ENCODE peak calls at places on chromosomes 13 and 19, in seven cellular contexts. V is cardiac fibroblast, L is transverse colon, Y is cardiac muscle cell, H is A549, I is lung, F is mucosa of descending colon. G is an unnamed sample.

GRCh38 chr19:24033962-24034342 is 53.0 kb upstream of the ZNF254 start:
- DNase-seq in V (peak), L (peak), Y (peak), H (peak), I (peak), F (peak), G (peak)

GRCh38 chr19:49019242-49019932 is 2.5 kb upstream of the LHB start:
- DNase-seq in V (peak), L (peak), Y (peak), H (peak), I (peak), F (peak), G (peak)

GRCh38 chr13:44903596-44903995 is 85.7 kb downstream of the NUFIP1 start:
- DNase-seq in V (peak), L (peak), Y (peak), H (no peak), I (peak), F (peak), G (peak)

GRCh38 chr19:48348039-48348438 is 15.7 kb downstream of the TMEM143 start:
- DNase-seq in V (peak), L (no peak), Y (peak), H (no peak), I (no peak), F (no peak), G (peak)

GRCh38 chr13:75993823-75994222 is 357.7 kb downstream of the LMO7 start:
- DNase-seq in V (no peak), L (no peak), Y (no peak), H (peak), I (no peak), F (no peak), G (peak)

GRCh38 chr13:68023838-68024581 is 793.9 kb upstream of the PCDH9 start:
- DNase-seq in V (no peak), L (peak), Y (no peak), H (no peak), I (no peak), F (peak), G (no peak)

GRCh38 chr19:40908981-40909380 is 26.9 kb upstream of the CYP2A7 start:
- DNase-seq in V (no peak), L (no peak), Y (no peak), H (no peak), I (no peak), F (no peak), G (no peak)

GRCh38 chr19:34837262-34837661 is 64.2 kb upstream of the ZNF599 start:
- DNase-seq in V (peak), L (peak), Y (peak), H (no peak), I (no peak), F (peak), G (no peak)

GRCh38 chr13:37492741-37493514 is 105.6 kb downstream of the POSTN start:
- DNase-seq in V (peak), L (no peak), Y (peak), H (no peak), I (no peak), F (no peak), G (peak)

GRCh38 chr19:13459351-13459750 is 46.9 kb downstream of the CACNA1A start:
- DNase-seq in V (no peak), L (no peak), Y (no peak), H (no peak), I (no peak), F (no peak), G (no peak)

GRCh38 chr13:97749174-97749573 is 204.3 kb upstream of the IPO5 start:
- DNase-seq in V (no peak), L (no peak), Y (peak), H (peak), I (no peak), F (no peak), G (peak)
- TF ChIP-seq CTCF in V (peak), L (no peak), Y (peak), H (no peak), I (no peak), F (no peak), G (peak)

GRCh38 chr19:20660473-20660872 is 898 bp downstream of the ZNF626 start:
- DNase-seq in V (no peak), L (no peak), Y (peak), H (no peak), I (no peak), F (no peak), G (no peak)
- H3K4me3 ChIP-seq in V (peak), L (peak), Y (peak), H (no peak), I (peak), F (peak), G (peak)

DNA sequence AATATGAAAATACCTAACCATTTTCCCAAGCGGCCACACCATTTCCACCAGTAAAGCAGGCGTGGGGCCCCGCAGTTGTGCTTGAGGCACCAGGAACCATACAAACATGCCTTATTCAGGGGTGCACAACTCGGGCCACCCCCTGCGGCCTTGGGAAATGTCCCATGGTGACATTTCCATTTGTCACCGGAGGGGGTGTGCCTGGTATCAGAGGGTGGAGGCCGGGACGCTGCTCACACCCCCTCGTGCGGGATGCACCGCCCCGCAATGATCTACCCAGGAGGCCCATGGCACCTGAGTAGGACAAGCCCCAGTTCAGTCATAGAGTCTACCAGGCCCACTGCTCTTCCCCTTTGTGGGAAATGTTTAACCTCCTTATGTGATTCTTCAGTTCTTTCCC is 218.8 kb downstream of the TEX29 start:
- DNase-seq in V (no peak), L (no peak), Y (no peak), H (no peak), I (no peak), F (no peak), G (no peak)
- TF ChIP-seq CTCF in V (no peak), L (no peak), Y (no peak), H (no peak), I (no peak), F (no peak), G (no peak)

GRCh38 chr19:16370671-16371391 is 46.2 kb downstream of the KLF2 start:
- DNase-seq in V (no peak), L (no peak), Y (no peak), H (no peak), I (no peak), F (no peak), G (no peak)

GRCh38 chr19:16371540-16371986 is 46.9 kb downstream of the KLF2 start:
- DNase-seq in V (no peak), L (peak), Y (no peak), H (no peak), I (peak), F (peak), G (no peak)

GRCh38 chr19:16373539-16373938 is 48.9 kb downstream of the KLF2 start:
- DNase-seq in V (peak), L (no peak), Y (peak), H (no peak), I (no peak), F (peak), G (peak)

GRCh38 chr19:16373079-16373478 is 48.5 kb downstream of the KLF2 start:
- DNase-seq in V (no peak), L (no peak), Y (no peak), H (no peak), I (no peak), F (no peak), G (no peak)

GRCh38 chr19:16372065-16372915 is 47.7 kb downstream of the KLF2 start:
- DNase-seq in V (no peak), L (no peak), Y (no peak), H (no peak), I (no peak), F (no peak), G (no peak)
- H3K4me3 ChIP-seq in V (no peak), L (no peak), Y (no peak), H (no peak), I (no peak), F (no peak), G (no peak)

GRCh38 chr19:19101540-19101939 is 36.7 kb downstream of the TMEM161A start:
- DNase-seq in V (no peak), L (no peak), Y (no peak), H (no peak), I (no peak), F (no peak), G (no peak)

GRCh38 chr19:19096641-19097627 is 33.1 kb downstream of the SLC25A42 start:
- DNase-seq in V (no peak), L (peak), Y (no peak), H (no peak), I (no peak), F (peak), G (no peak)

GRCh38 chr19:19095691-19096090 is 31.9 kb downstream of the SLC25A42 start:
- DNase-seq in V (no peak), L (no peak), Y (no peak), H (no peak), I (no peak), F (no peak), G (no peak)

GRCh38 chr19:19098703-19099632 is 35.2 kb downstream of the SLC25A42 start:
- DNase-seq in V (no peak), L (no peak), Y (no peak), H (no peak), I (no peak), F (no peak), G (no peak)

DNA sequence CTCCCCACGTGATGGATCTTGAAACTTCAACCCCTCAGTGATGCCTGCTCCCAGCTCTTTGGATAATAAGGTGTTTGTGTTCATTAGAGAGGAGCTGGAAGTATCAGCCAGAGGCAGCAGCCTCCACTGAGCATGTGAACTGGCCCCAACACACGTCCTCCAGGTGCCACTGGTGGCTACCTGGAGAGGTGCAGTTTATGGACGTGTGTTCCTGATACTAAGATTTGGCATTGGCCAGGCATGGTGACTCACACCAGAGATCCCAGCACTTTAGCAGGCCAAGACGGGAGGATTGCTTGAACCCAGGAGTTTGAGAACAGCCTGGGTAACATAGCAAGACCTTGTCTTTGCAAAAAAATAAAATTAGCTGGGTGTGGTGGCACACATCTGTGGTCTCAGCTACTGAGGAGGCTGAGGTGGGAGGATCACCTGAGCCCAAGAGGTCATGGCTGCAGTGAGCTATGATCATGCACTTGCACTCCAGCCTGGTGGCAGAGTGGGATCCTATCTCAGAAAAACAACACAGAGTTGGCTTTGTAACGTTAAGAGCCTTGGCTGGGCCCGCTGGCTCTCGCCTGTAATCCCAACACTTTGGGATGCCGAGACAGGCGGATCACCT is 34.4 kb downstream of the SLC25A42 start:
- DNase-seq in V (no peak), L (no peak), Y (no peak), H (no peak), I (no peak), F (no peak), G (no peak)
- TF ChIP-seq CTCF in V (no peak), L (no peak), Y (no peak), H (no peak), I (no peak), F (no peak), G (no peak)

GRCh38 chr13:112072531-112073244 is 5.7 kb downstream of the SOX1 start:
- DNase-seq in V (no peak), L (no peak), Y (no peak), H (no peak), I (no peak), F (no peak), G (no peak)

GRCh38 chr13:112069727-112070300 is 2.9 kb downstream of the SOX1 start:
- DNase-seq in V (no peak), L (no peak), Y (no peak), H (no peak), I (no peak), F (no peak), G (no peak)

GRCh38 chr13:112069063-112069726 is 2.2 kb downstream of the SOX1 start:
- DNase-seq in V (no peak), L (no peak), Y (no peak), H (no peak), I (no peak), F (no peak), G (no peak)

GRCh38 chr13:112071902-112072530 is 5.1 kb downstream of the SOX1 start:
- DNase-seq in V (no peak), L (no peak), Y (no peak), H (no peak), I (no peak), F (no peak), G (no peak)

DNA sequence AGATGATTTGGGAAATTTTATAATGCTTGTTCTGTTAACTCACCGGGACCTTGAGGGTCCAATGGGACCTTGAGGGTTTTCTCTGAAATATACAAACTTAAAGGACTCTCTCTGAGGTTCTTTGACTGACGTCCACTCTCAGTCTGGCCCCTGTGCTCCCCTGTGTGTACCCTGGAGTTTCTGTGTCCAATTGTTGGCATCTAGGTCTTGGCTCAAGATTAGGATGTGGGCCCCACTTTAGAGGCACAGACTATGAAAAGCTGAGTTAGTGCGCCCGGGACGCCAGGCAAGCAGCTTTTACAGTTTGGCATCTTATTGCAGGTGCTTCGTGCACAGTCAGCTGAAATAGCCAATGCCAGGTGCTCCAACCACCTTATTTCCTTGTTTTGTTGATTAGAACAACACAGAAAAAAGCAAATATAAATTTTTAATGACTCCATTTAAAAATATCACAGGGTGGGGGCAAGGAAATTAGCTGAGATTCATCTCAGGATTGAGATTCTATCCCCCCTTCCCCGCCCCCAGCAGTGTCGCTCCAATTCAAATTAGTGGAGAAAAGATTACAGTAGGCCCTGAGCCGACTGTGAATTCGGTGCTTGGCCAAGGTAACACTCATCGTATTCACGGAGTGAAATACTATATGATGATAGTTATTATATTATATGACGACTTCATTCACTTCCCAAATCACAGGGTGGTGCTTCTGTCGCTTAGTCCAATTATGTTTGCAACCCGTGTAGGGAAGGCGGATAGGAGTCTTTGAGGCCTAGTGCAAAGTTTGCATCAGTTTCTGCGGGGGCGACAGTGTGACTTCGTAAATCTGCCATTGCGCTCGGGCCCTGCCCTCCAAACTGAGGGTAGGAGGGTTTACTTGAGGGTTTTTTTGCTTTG is 4.3 kb downstream of the SOX1 start:
- DNase-seq in V (no peak), L (no peak), Y (no peak), H (no peak), I (no peak), F (no peak), G (no peak)
- H3K4me3 ChIP-seq in V (no peak), L (no peak), Y (no peak), H (no peak), I (no peak), F (no peak), G (no peak)

GRCh38 chr19:50710094-50710493 is 9.5 kb downstream of the SHANK1 start:
- DNase-seq in V (no peak), L (no peak), Y (peak), H (peak), I (no peak), F (no peak), G (no peak)
- TF ChIP-seq CTCF in V (no peak), L (no peak), Y (peak), H (no peak), I (no peak), F (no peak), G (no peak)

GRCh38 chr19:4830768-4831265 is 695 bp downstream of the TICAM1 start:
- DNase-seq in V (no peak), L (no peak), Y (no peak), H (no peak), I (no peak), F (peak), G (no peak)
- H3K4me3 ChIP-seq in V (peak), L (peak), Y (peak), H (peak), I (peak), F (peak), G (peak)

G was measured in fibroblast of mammary gland.